ENCODE peak calls at places on chromosomes 3 and 15, in six cellular contexts. One of them, this sample, is unnamed.

GRCh38 chr15:88535607-88536313 is 10.7 kb downstream of the DET1 start:
- DNase-seq in H9: no peak
- DNase-seq in neuronal stem cell: no peak
- DNase-seq in IMR-90: no peak
- DNase-seq in mesenchymal stem cell: no peak
- DNase-seq in H1: no peak
- DNase-seq in this sample: no peak

GRCh38 chr15:83164409-83165404 is 42.9 kb downstream of the HDGFL3 start:
- DNase-seq in H9: no peak
- DNase-seq in neuronal stem cell: no peak
- DNase-seq in IMR-90: peak; percentile 86
- DNase-seq in mesenchymal stem cell: peak; percentile 65
- DNase-seq in H1: no peak
- DNase-seq in this sample: no peak

GRCh38 chr3:187693431-187693830 is 8.9 kb downstream of the RTP2 start:
- DNase-seq in H9: no peak
- DNase-seq in neuronal stem cell: no peak
- DNase-seq in IMR-90: no peak
- DNase-seq in mesenchymal stem cell: no peak
- DNase-seq in H1: no peak
- DNase-seq in this sample: no peak

GRCh38 chr3:132228923-132229322 is 88.3 kb upstream of the ACP3 start:
- DNase-seq in H9: no peak
- DNase-seq in neuronal stem cell: no peak
- DNase-seq in IMR-90: peak; percentile 10
- DNase-seq in mesenchymal stem cell: peak; percentile 18
- DNase-seq in H1: no peak
- DNase-seq in this sample: no peak

GRCh38 chr15:74322558-74323180 is 44.8 kb downstream of the CYP11A1 start:
- DNase-seq in H9: peak; percentile 83
- DNase-seq in neuronal stem cell: no peak
- DNase-seq in IMR-90: peak; percentile 58
- DNase-seq in mesenchymal stem cell: peak; percentile 65
- DNase-seq in H1: peak; percentile 88
- DNase-seq in this sample: peak; percentile 77

GRCh38 chr3:140917769-140918168 is 23.9 kb upstream of the SLC25A36 start:
- DNase-seq in H9: no peak
- DNase-seq in neuronal stem cell: no peak
- DNase-seq in IMR-90: no peak
- DNase-seq in mesenchymal stem cell: no peak
- DNase-seq in H1: no peak
- DNase-seq in this sample: no peak

GRCh38 chr3:126508539-126508938 is 9.0 kb downstream of the UROC1 start:
- DNase-seq in H9: no peak
- DNase-seq in neuronal stem cell: no peak
- DNase-seq in IMR-90: no peak
- DNase-seq in mesenchymal stem cell: no peak
- DNase-seq in H1: no peak
- DNase-seq in this sample: no peak

GRCh38 chr3:58093573-58094195 is 85.5 kb downstream of the FLNB start:
- DNase-seq in H9: no peak
- DNase-seq in neuronal stem cell: no peak
- DNase-seq in IMR-90: peak; percentile 77
- DNase-seq in mesenchymal stem cell: peak; percentile 63
- DNase-seq in H1: no peak
- DNase-seq in this sample: peak; percentile 57

GRCh38 chr3:14799146-14799545 is 19.6 kb upstream of the FGD5 start:
- DNase-seq in H9: no peak
- DNase-seq in neuronal stem cell: no peak
- DNase-seq in IMR-90: no peak
- DNase-seq in mesenchymal stem cell: no peak
- DNase-seq in H1: no peak
- DNase-seq in this sample: no peak

GRCh38 chr3:124584552-124585391 is 145.5 kb upstream of the UMPS start:
- DNase-seq in H9: peak; percentile 90
- DNase-seq in neuronal stem cell: peak; percentile 71
- DNase-seq in IMR-90: peak; percentile 22
- DNase-seq in mesenchymal stem cell: peak; percentile 56
- DNase-seq in H1: peak; percentile 87
- DNase-seq in this sample: peak; percentile 78

GRCh38 chr3:11154953-11155325 is 646 bp downstream of the HRH1 start:
- DNase-seq in H9: peak; percentile 56
- DNase-seq in neuronal stem cell: no peak
- DNase-seq in IMR-90: peak; percentile 38
- DNase-seq in mesenchymal stem cell: no peak
- DNase-seq in H1: peak; percentile 56
- DNase-seq in this sample: peak; percentile 71

GRCh38 chr15:43436395-43436794 is 56.6 kb downstream of the TP53BP1 start:
- DNase-seq in H9: no peak
- DNase-seq in neuronal stem cell: no peak
- DNase-seq in IMR-90: no peak
- DNase-seq in mesenchymal stem cell: no peak
- DNase-seq in H1: no peak
- DNase-seq in this sample: no peak

GRCh38 chr15:34271493-34271892 is 46.7 kb downstream of the EMC4 start:
- DNase-seq in H9: no peak
- DNase-seq in neuronal stem cell: no peak
- DNase-seq in IMR-90: peak; percentile 88
- DNase-seq in mesenchymal stem cell: peak; percentile 65
- DNase-seq in H1: no peak
- DNase-seq in this sample: no peak

GRCh38 chr3:18946524-18946923 is 201.8 kb upstream of the KCNH8 start:
- DNase-seq in H9: peak; percentile 69
- DNase-seq in neuronal stem cell: peak; percentile 1
- DNase-seq in IMR-90: no peak
- DNase-seq in mesenchymal stem cell: no peak
- DNase-seq in H1: no peak
- DNase-seq in this sample: peak; percentile 84

GRCh38 chr3:119221779-119222320 is 18.8 kb downstream of the B4GALT4 start:
- DNase-seq in H9: no peak
- DNase-seq in neuronal stem cell: no peak
- DNase-seq in IMR-90: peak; percentile 70
- DNase-seq in mesenchymal stem cell: no peak
- DNase-seq in H1: no peak
- DNase-seq in this sample: no peak

GRCh38 chr3:57228734-57229505 is 1.4 kb downstream of the APPL1 start:
- DNase-seq in H9: no peak
- DNase-seq in neuronal stem cell: no peak
- DNase-seq in IMR-90: peak; percentile 82
- DNase-seq in mesenchymal stem cell: peak; percentile 77
- DNase-seq in H1: no peak
- DNase-seq in this sample: no peak

GRCh38 chr15:68646156-68646555 is 67.4 kb downstream of the CORO2B start:
- DNase-seq in H9: no peak
- DNase-seq in neuronal stem cell: no peak
- DNase-seq in IMR-90: no peak
- DNase-seq in mesenchymal stem cell: no peak
- DNase-seq in H1: no peak
- DNase-seq in this sample: no peak

GRCh38 chr15:62244762-62245161 is 79.7 kb upstream of the C2CD4B start:
- DNase-seq in H9: peak; percentile 49
- DNase-seq in neuronal stem cell: no peak
- DNase-seq in IMR-90: no peak
- DNase-seq in mesenchymal stem cell: no peak
- DNase-seq in H1: no peak
- DNase-seq in this sample: peak; percentile 16

GRCh38 chr3:62621171-62621570 is 247.8 kb upstream of the FEZF2 start:
- DNase-seq in H9: no peak
- DNase-seq in neuronal stem cell: no peak
- DNase-seq in IMR-90: peak; percentile 12
- DNase-seq in mesenchymal stem cell: no peak
- DNase-seq in H1: no peak
- DNase-seq in this sample: no peak

GRCh38 chr15:22945071-22945470 is 35.1 kb downstream of the CYFIP1 start:
- DNase-seq in H9: no peak
- DNase-seq in neuronal stem cell: no peak
- DNase-seq in IMR-90: no peak
- DNase-seq in mesenchymal stem cell: no peak
- DNase-seq in H1: no peak
- DNase-seq in this sample: no peak

GRCh38 chr15:48616216-48616615 is 29.3 kb downstream of the FBN1 start:
- DNase-seq in H9: no peak
- DNase-seq in neuronal stem cell: no peak
- DNase-seq in IMR-90: peak; percentile 63
- DNase-seq in mesenchymal stem cell: no peak
- DNase-seq in H1: no peak
- DNase-seq in this sample: no peak

GRCh38 chr15:80106051-80106450 is 46.6 kb downstream of the ZFAND6 start:
- DNase-seq in H9: no peak
- DNase-seq in neuronal stem cell: no peak
- DNase-seq in IMR-90: peak; percentile 49
- DNase-seq in mesenchymal stem cell: peak; percentile 43
- DNase-seq in H1: no peak
- DNase-seq in this sample: no peak

GRCh38 chr15:88912500-88912921 is 668 bp downstream of the MFGE8 start:
- DNase-seq in H9: no peak
- DNase-seq in neuronal stem cell: no peak
- DNase-seq in IMR-90: no peak
- DNase-seq in mesenchymal stem cell: peak; percentile 56
- DNase-seq in H1: no peak
- DNase-seq in this sample: peak; percentile 50

GRCh38 chr3:191476053-191476787 is 15.3 kb downstream of the PYDC2 start:
- DNase-seq in H9: no peak
- DNase-seq in neuronal stem cell: no peak
- DNase-seq in IMR-90: no peak
- DNase-seq in mesenchymal stem cell: peak; percentile 42
- DNase-seq in H1: no peak
- DNase-seq in this sample: peak; percentile 21

GRCh38 chr15:84772031-84772430 is 23.6 kb downstream of the ZNF592 start:
- DNase-seq in H9: no peak
- DNase-seq in neuronal stem cell: no peak
- DNase-seq in IMR-90: no peak
- DNase-seq in mesenchymal stem cell: peak; percentile 28
- DNase-seq in H1: no peak
- DNase-seq in this sample: no peak
- H3K23ac ChIP-seq in H9: no peak overlapping the region
- H3K23ac ChIP-seq in neuronal stem cell: no peak overlapping the region
- H3K23ac ChIP-seq in IMR-90: no peak overlapping the region
- H3K23ac ChIP-seq in mesenchymal stem cell: no peak overlapping the region
- H3K23ac ChIP-seq in H1: no peak overlapping the region
- H3K23ac ChIP-seq in this sample: no peak overlapping the region

DNA sequence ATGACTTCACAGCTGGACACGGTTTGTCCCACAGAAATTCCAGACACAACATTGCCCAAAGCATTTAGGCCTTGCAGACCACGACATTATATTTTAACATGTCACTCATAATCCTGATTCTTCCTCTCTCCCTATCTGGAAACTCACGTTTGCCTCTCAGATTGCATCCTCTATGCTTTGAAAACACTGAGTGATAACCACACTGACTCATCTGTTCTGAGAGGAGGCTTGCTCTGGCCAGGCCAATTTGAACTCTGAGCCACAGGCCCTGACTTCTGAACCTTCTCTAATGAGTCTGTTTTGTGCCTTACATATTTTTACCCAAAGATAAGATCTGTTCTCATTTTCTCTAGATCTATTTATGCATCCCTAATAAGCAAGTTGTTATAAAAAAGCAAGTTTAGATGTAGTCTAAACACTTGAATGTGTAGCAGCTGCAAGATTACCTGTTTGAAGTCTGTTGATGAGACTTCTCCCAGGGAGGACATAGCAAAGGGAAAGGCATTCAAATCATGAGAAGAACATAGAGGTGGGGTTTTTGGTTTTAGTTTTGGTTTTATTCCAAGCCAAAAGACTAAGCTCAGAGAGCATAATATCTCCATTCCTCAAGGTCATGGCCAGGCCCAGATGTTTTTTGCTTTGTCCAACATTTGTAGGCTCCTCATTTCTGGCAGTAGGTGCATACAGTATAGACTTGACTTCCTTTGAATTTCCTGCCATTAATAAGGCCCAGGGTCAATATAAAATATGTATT is 234.3 kb upstream of the LRTM1 start:
- DNase-seq in H9: no peak
- DNase-seq in neuronal stem cell: no peak
- DNase-seq in IMR-90: peak; percentile 82
- DNase-seq in mesenchymal stem cell: peak; percentile 85
- DNase-seq in H1: no peak
- DNase-seq in this sample: no peak
- H3K4me2 ChIP-seq in H9: no peak overlapping the region
- H3K4me2 ChIP-seq in neuronal stem cell: no peak overlapping the region
- H3K4me2 ChIP-seq in IMR-90: no peak overlapping the region
- H3K4me2 ChIP-seq in mesenchymal stem cell: no peak overlapping the region
- H3K4me2 ChIP-seq in H1: no peak overlapping the region
- H3K4me2 ChIP-seq in this sample: no peak overlapping the region

DNA sequence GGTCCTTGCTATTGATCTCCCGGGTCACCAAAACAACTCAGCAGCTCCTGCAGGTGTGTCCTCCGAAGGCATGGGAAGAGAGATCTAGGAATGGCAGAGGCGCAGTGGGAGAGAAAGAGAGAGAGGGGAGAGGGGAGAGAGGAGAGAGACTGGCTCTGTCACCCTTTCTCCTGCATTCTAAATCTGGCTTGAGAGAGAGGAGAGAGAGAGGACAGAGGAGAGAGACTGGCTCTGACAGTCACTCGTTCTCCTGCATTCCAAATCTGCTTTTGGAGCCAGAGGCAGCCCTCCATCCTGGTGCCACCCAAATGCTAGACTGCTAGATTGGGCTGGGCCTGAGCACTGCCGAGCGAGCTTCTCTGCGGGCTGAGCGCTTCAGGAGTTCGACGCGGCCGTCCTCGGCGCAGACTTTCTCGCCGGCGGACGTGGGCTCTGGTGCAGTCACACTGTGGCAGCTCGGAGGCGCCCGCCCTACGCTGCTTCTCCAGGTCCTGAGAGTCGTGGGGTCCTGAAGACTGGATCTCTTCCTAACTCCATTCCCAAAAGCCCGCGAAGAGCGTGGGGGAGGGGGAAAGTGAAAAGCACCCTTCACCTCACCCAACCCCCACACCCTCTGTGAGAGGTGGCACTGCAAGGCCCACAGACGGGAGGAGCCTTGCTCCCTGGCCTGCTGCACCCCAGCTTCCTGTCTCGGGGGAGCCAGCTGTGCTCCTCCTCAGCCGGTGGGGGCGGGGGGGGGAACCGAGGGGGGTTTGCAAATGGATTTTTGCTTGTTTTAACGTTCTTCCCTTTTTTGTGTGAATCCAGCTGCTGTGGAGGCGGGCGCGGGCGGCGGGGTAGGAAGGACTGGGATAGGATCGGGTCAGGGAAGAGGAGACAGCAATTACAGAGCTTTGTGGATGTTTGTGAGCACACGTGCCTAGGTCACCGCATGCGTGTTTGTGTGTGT is 222.3 kb downstream of the MEIS2 start:
- DNase-seq in H9: no peak
- DNase-seq in neuronal stem cell: peak; percentile 39
- DNase-seq in IMR-90: no peak
- DNase-seq in mesenchymal stem cell: peak; percentile 4
- DNase-seq in H1: no peak
- DNase-seq in this sample: peak; percentile 70
- H3K23ac ChIP-seq in H9: no peak overlapping the region
- H3K23ac ChIP-seq in neuronal stem cell: peak overlapping the region; percentile 35
- H3K23ac ChIP-seq in IMR-90: no peak overlapping the region
- H3K23ac ChIP-seq in mesenchymal stem cell: peak overlapping the region; percentile 70
- H3K23ac ChIP-seq in H1: no peak overlapping the region
- H3K23ac ChIP-seq in this sample: no peak overlapping the region

DNA sequence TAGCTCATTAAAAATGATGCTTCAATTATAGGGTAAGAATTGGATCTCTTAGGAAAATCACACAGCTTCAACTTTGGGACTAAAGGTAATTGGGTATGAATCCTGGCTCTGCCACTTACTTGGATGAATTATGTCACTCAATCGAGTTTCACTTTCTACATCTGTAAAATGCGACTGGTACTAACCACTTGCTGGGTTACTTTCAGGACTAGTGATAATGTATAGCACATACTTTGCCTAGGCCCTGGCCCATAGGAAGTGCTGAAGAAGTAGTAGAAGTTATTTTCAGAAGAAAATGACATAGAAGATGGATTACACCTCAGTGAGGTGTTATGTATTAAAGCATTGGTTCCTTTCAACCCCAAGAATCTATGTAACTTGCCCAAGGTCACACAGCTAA is 29.5 kb upstream of the AP4E1 start:
- DNase-seq in H9: no peak
- DNase-seq in neuronal stem cell: no peak
- DNase-seq in IMR-90: no peak
- DNase-seq in mesenchymal stem cell: no peak
- DNase-seq in H1: no peak
- DNase-seq in this sample: no peak
- H3K4me2 ChIP-seq in H9: no peak overlapping the region
- H3K4me2 ChIP-seq in neuronal stem cell: no peak overlapping the region
- H3K4me2 ChIP-seq in IMR-90: no peak overlapping the region
- H3K4me2 ChIP-seq in mesenchymal stem cell: no peak overlapping the region
- H3K4me2 ChIP-seq in H1: no peak overlapping the region
- H3K4me2 ChIP-seq in this sample: no peak overlapping the region